ENCODE peak calls at places on chromosome 3, in nine cellular contexts. E is foreskin melanocyte, O is fibroblast of mammary gland, P is AG08396, Y is aorta, J is BE2C, G is GM19239, M is NCI-H1105, R is AG10803. N is an unnamed sample.

GRCh38 chr3:102038477-102039142 is 189.3 kb downstream of the NFKBIZ start:
- DNase-seq in R (no peak), Y (no peak), O (no peak), P (no peak), J (no peak), M (no peak), E (peak), G (peak), N (peak)

GRCh38 chr3:134034005-134034785 is 4.5 kb upstream of the SLCO2A1 start:
- DNase-seq in E (no peak), J (no peak), O (no peak), P (no peak), R (peak), Y (no peak), G (no peak), M (no peak), N (no peak)

GRCh38 chr3:156819842-156820686 is 6.1 kb upstream of the LEKR1 start:
- DNase-seq in J (no peak), O (no peak), P (no peak), Y (no peak), G (no peak), M (no peak), R (peak), E (no peak), N (no peak)

GRCh38 chr3:49609314-49609713 is 55.0 kb downstream of the BSN start:
- DNase-seq in J (no peak), R (no peak), O (no peak), M (no peak), E (no peak), P (no peak), Y (no peak), G (no peak), N (no peak)

GRCh38 chr3:53671192-53672021 is 174.8 kb downstream of the CHDH start:
- DNase-seq in Y (no peak), R (no peak), J (peak), G (no peak), P (no peak), M (peak), E (no peak), O (no peak), N (no peak)

GRCh38 chr3:65170357-65171090 is 482.7 kb upstream of the ADAMTS9 start:
- DNase-seq in Y (peak), G (no peak), R (peak), J (peak), M (no peak), O (peak), E (peak), P (peak), N (no peak)

GRCh38 chr3:188673509-188674239 is 498.1 kb upstream of the TPRG1 start:
- DNase-seq in M (no peak), R (peak), P (peak), Y (no peak), G (no peak), J (no peak), O (peak), E (no peak), N (no peak)

GRCh38 chr3:71582612-71583568 is 638 bp downstream of the FOXP1 start:
- DNase-seq in P (peak), M (no peak), O (no peak), Y (peak), G (no peak), J (peak), E (no peak), R (peak), N (no peak)

GRCh38 chr3:17945018-17945798 is 202.8 kb upstream of the TBC1D5 start:
- DNase-seq in R (no peak), E (no peak), J (no peak), P (no peak), M (no peak), Y (no peak), O (no peak), G (no peak), N (no peak)

GRCh38 chr3:49924683-49925082 is 4.9 kb downstream of the MON1A start:
- DNase-seq in G (no peak), J (no peak), P (peak), O (peak), R (peak), Y (no peak), M (no peak), E (no peak), N (no peak)

GRCh38 chr3:129120254-129121004 is 1.2 kb downstream of the RAB43 start:
- DNase-seq in J (peak), P (peak), E (peak), R (peak), G (peak), O (peak), Y (peak), M (no peak), N (peak)

GRCh38 chr3:81170298-81170697 is 591.1 kb downstream of the GBE1 start:
- DNase-seq in P (no peak), G (no peak), E (no peak), Y (no peak), O (no peak), R (no peak), M (no peak), J (no peak), N (no peak)

GRCh38 chr3:47024932-47025331 is 45.5 kb downstream of the NBEAL2 start:
- DNase-seq in M (no peak), E (no peak), Y (no peak), P (no peak), G (no peak), J (no peak), R (peak), O (peak), N (no peak)

GRCh38 chr3:81581966-81582599 is 179.4 kb downstream of the GBE1 start:
- DNase-seq in P (peak), G (no peak), J (peak), Y (no peak), M (no peak), R (peak), E (peak), O (peak), N (peak)